ENCODE peak calls at places on chromosomes 13 and 19, in six cellular contexts. T is ELF-1; Y is A673; O is activated CD4-positive, alpha-beta T cell treated with anti-CD3 and anti-CD28 coated beads, Interleukin-2, amount 50 U/mL, for 4 hours; Z is stimulated activated CD4-positive, alpha-beta T cell treated with anti-CD3 and anti-CD28 coated beads, Interleukin-1b, Interleukin-23, amount 100 ng/mL, for 24 hours; K is adrenal gland. J is an unnamed sample.

GRCh38 chr19:48121909-48122371 is 11.3 kb upstream of the PLA2G4C start:
- DNase-seq in T (peak), Y (peak), K (peak), O (no peak), Z (no peak), J (no peak)

GRCh38 chr19:16661480-16662034 is 618 bp downstream of the TMEM38A start:
- DNase-seq in O (no peak), Z (no peak), T (peak), K (peak), Y (no peak), J (no peak)

GRCh38 chr19:41799444-41800000 is 3.1 kb downstream of the CEACAM3 start:
- DNase-seq in T (no peak), Z (no peak), K (no peak), O (no peak), Y (no peak), J (no peak)

GRCh38 chr13:111007209-111007608 is 92.3 kb upstream of the ANKRD10 start:
- DNase-seq in O (no peak), T (no peak), Z (no peak), Y (no peak), K (no peak), J (no peak)

GRCh38 chr13:110236831-110237261 is 70.1 kb downstream of the COL4A1 start:
- DNase-seq in O (no peak), K (no peak), Y (no peak), Z (no peak), T (no peak), J (no peak)

GRCh38 chr19:6738726-6739389 is 622 bp upstream of the TRIP10 start:
- DNase-seq in Z (no peak), Y (peak), O (peak), K (peak), T (peak), J (no peak)

GRCh38 chr19:8329993-8330392 is 8.7 kb downstream of the RPS28 start:
- DNase-seq in Y (no peak), O (no peak), Z (no peak), K (no peak), T (no peak), J (no peak)

GRCh38 chr19:18128044-18128443 is 24.9 kb upstream of the PIK3R2 start:
- DNase-seq in O (no peak), T (no peak), Z (no peak), Y (no peak), K (no peak), J (no peak)

GRCh38 chr13:110415669-110416068 is 108.6 kb downstream of the COL4A2 start:
- DNase-seq in Z (no peak), Y (no peak), O (no peak), K (peak), T (no peak), J (no peak)

GRCh38 chr19:4557186-4557970 is 2.1 kb downstream of the SEMA6B start:
- DNase-seq in O (no peak), Y (no peak), T (peak), Z (no peak), K (no peak), J (no peak)

GRCh38 chr13:113861433-113862030 is 2.3 kb downstream of the GAS6 start:
- DNase-seq in K (no peak), Y (no peak), O (no peak), Z (no peak), T (peak), J (peak)

GRCh38 chr19:16452321-16452720 is 19.4 kb downstream of the EPS15L1 start:
- DNase-seq in O (no peak), T (peak), Z (no peak), K (no peak), Y (no peak), J (no peak)